ENCODE peak calls at places on chromosomes 3 and 15, in six cellular contexts. One of them, this sample, is unnamed.

GRCh38 chr15:70512772-70513362 is 250.5 kb downstream of the UACA start:
- DNase-seq in GM20000: peak
- DNase-seq in lower lobe of right lung: peak
- DNase-seq in astrocyte: no peak
- DNase-seq in endothelial cell: peak
- DNase-seq in PC-3: peak
- DNase-seq in this sample: peak

GRCh38 chr15:64343841-64344240 is 12.1 kb downstream of the CSNK1G1 start:
- DNase-seq in GM20000: no peak
- DNase-seq in lower lobe of right lung: no peak
- DNase-seq in astrocyte: peak
- DNase-seq in endothelial cell: no peak
- DNase-seq in PC-3: no peak
- DNase-seq in this sample: no peak

GRCh38 chr3:48952510-48953118 is 34.0 kb downstream of the ARIH2 start:
- DNase-seq in GM20000: peak
- DNase-seq in lower lobe of right lung: peak
- DNase-seq in astrocyte: no peak
- DNase-seq in endothelial cell: peak
- DNase-seq in PC-3: peak
- DNase-seq in this sample: peak

GRCh38 chr15:74317820-74318375 is 49.5 kb downstream of the CYP11A1 start:
- DNase-seq in GM20000: no peak
- DNase-seq in lower lobe of right lung: no peak
- DNase-seq in astrocyte: peak
- DNase-seq in endothelial cell: peak
- DNase-seq in PC-3: peak
- DNase-seq in this sample: no peak

GRCh38 chr15:89774492-89774891 is 1.6 kb upstream of the MESP2 start:
- DNase-seq in GM20000: no peak
- DNase-seq in lower lobe of right lung: no peak
- DNase-seq in astrocyte: no peak
- DNase-seq in endothelial cell: no peak
- DNase-seq in PC-3: no peak
- DNase-seq in this sample: no peak

GRCh38 chr15:99123706-99124451 is 19.0 kb downstream of the SYNM start:
- DNase-seq in GM20000: no peak
- DNase-seq in lower lobe of right lung: peak
- DNase-seq in astrocyte: peak
- DNase-seq in endothelial cell: peak
- DNase-seq in PC-3: peak
- DNase-seq in this sample: no peak

GRCh38 chr3:64489361-64490044 is 198.3 kb downstream of the ADAMTS9 start:
- DNase-seq in GM20000: no peak
- DNase-seq in lower lobe of right lung: peak
- DNase-seq in astrocyte: peak
- DNase-seq in endothelial cell: peak
- DNase-seq in PC-3: no peak
- DNase-seq in this sample: no peak

GRCh38 chr15:63876085-63876662 is 42.4 kb upstream of the HERC1 start:
- DNase-seq in GM20000: no peak
- DNase-seq in lower lobe of right lung: no peak
- DNase-seq in astrocyte: no peak
- DNase-seq in endothelial cell: no peak
- DNase-seq in PC-3: no peak
- DNase-seq in this sample: no peak

GRCh38 chr15:80242132-80242769 is 9.8 kb downstream of the CTXND1 start:
- DNase-seq in GM20000: peak
- DNase-seq in lower lobe of right lung: no peak
- DNase-seq in astrocyte: no peak
- DNase-seq in endothelial cell: peak
- DNase-seq in PC-3: peak
- DNase-seq in this sample: no peak

GRCh38 chr15:65085990-65086679 is 9.6 kb downstream of the KBTBD13 start:
- DNase-seq in GM20000: no peak
- DNase-seq in lower lobe of right lung: peak
- DNase-seq in astrocyte: no peak
- DNase-seq in endothelial cell: peak
- DNase-seq in PC-3: peak
- DNase-seq in this sample: no peak

GRCh38 chr15:50176869-50177268 is 5.1 kb upstream of the SLC27A2 start:
- DNase-seq in GM20000: no peak
- DNase-seq in lower lobe of right lung: no peak
- DNase-seq in astrocyte: peak
- DNase-seq in endothelial cell: no peak
- DNase-seq in PC-3: no peak
- DNase-seq in this sample: no peak

GRCh38 chr3:174986685-174987084 is 127.6 kb downstream of the NAALADL2 start:
- DNase-seq in GM20000: no peak
- DNase-seq in lower lobe of right lung: no peak
- DNase-seq in astrocyte: peak
- DNase-seq in endothelial cell: no peak
- DNase-seq in PC-3: peak
- DNase-seq in this sample: no peak

GRCh38 chr3:33026267-33026666 is 70.7 kb downstream of the GLB1 start:
- DNase-seq in GM20000: no peak
- DNase-seq in lower lobe of right lung: no peak
- DNase-seq in astrocyte: no peak
- DNase-seq in endothelial cell: no peak
- DNase-seq in PC-3: no peak
- DNase-seq in this sample: no peak

GRCh38 chr3:143329567-143330164 is 210.1 kb downstream of the CHST2 start:
- DNase-seq in GM20000: no peak
- DNase-seq in lower lobe of right lung: no peak
- DNase-seq in astrocyte: peak
- DNase-seq in endothelial cell: no peak
- DNase-seq in PC-3: no peak
- DNase-seq in this sample: no peak

GRCh38 chr3:149658444-149659172 is 783 bp upstream of the WWTR1 start:
- DNase-seq in GM20000: peak
- DNase-seq in lower lobe of right lung: peak
- DNase-seq in astrocyte: peak
- DNase-seq in endothelial cell: peak
- DNase-seq in PC-3: peak
- DNase-seq in this sample: no peak

GRCh38 chr15:48974865-48975264 is 11.1 kb upstream of the SHC4 start:
- DNase-seq in GM20000: no peak
- DNase-seq in lower lobe of right lung: no peak
- DNase-seq in astrocyte: no peak
- DNase-seq in endothelial cell: no peak
- DNase-seq in PC-3: no peak
- DNase-seq in this sample: no peak

GRCh38 chr3:68974711-68975110 is 38.8 kb downstream of the EOGT start:
- DNase-seq in GM20000: no peak
- DNase-seq in lower lobe of right lung: no peak
- DNase-seq in astrocyte: no peak
- DNase-seq in endothelial cell: no peak
- DNase-seq in PC-3: no peak
- DNase-seq in this sample: no peak

GRCh38 chr3:14508505-14508819 is 31.7 kb downstream of the GRIP2 start:
- DNase-seq in GM20000: no peak
- DNase-seq in lower lobe of right lung: no peak
- DNase-seq in astrocyte: no peak
- DNase-seq in endothelial cell: no peak
- DNase-seq in PC-3: no peak
- DNase-seq in this sample: no peak

GRCh38 chr3:102129774-102130608 is 280.7 kb downstream of the NFKBIZ start:
- DNase-seq in GM20000: no peak
- DNase-seq in lower lobe of right lung: no peak
- DNase-seq in astrocyte: peak
- DNase-seq in endothelial cell: no peak
- DNase-seq in PC-3: peak
- DNase-seq in this sample: no peak

GRCh38 chr15:69042531-69042930 is 28.0 kb downstream of the NOX5 start:
- DNase-seq in GM20000: no peak
- DNase-seq in lower lobe of right lung: no peak
- DNase-seq in astrocyte: no peak
- DNase-seq in endothelial cell: no peak
- DNase-seq in PC-3: no peak
- DNase-seq in this sample: no peak

GRCh38 chr3:15797600-15798303 is at the start of gene ANKRD28:
- DNase-seq in GM20000: no peak
- DNase-seq in lower lobe of right lung: no peak
- DNase-seq in astrocyte: peak
- DNase-seq in endothelial cell: peak
- DNase-seq in PC-3: peak
- DNase-seq in this sample: no peak

GRCh38 chr3:133992385-133992784 is 37.3 kb downstream of the SLCO2A1 start:
- DNase-seq in GM20000: no peak
- DNase-seq in lower lobe of right lung: no peak
- DNase-seq in astrocyte: no peak
- DNase-seq in endothelial cell: no peak
- DNase-seq in PC-3: no peak
- DNase-seq in this sample: no peak
- TF ChIP-seq CTCF in GM20000: no peak
- TF ChIP-seq CTCF in lower lobe of right lung: no peak
- TF ChIP-seq CTCF in astrocyte: no peak
- TF ChIP-seq CTCF in endothelial cell: no peak
- TF ChIP-seq CTCF in PC-3: no peak
- TF ChIP-seq CTCF in this sample: no peak

GRCh38 chr15:40936709-40937666 is 7.8 kb downstream of the DLL4 start:
- DNase-seq in GM20000: no peak
- DNase-seq in lower lobe of right lung: no peak
- DNase-seq in astrocyte: peak
- DNase-seq in endothelial cell: no peak
- DNase-seq in PC-3: no peak
- DNase-seq in this sample: no peak
- TF ChIP-seq CTCF in GM20000: no peak
- TF ChIP-seq CTCF in lower lobe of right lung: no peak
- TF ChIP-seq CTCF in astrocyte: no peak
- TF ChIP-seq CTCF in endothelial cell: no peak
- TF ChIP-seq CTCF in PC-3: no peak
- TF ChIP-seq CTCF in this sample: no peak

GRCh38 chr3:141575879-141576743 is 89.3 kb downstream of the RASA2 start:
- DNase-seq in GM20000: peak
- DNase-seq in lower lobe of right lung: no peak
- DNase-seq in astrocyte: peak
- DNase-seq in endothelial cell: no peak
- DNase-seq in PC-3: peak
- DNase-seq in this sample: no peak

GRCh38 chr3:141578197-141578596 is 91.4 kb downstream of the RASA2 start:
- DNase-seq in GM20000: no peak
- DNase-seq in lower lobe of right lung: no peak
- DNase-seq in astrocyte: peak
- DNase-seq in endothelial cell: no peak
- DNase-seq in PC-3: no peak
- DNase-seq in this sample: no peak

GRCh38 chr3:141576744-141577052 is 89.9 kb downstream of the RASA2 start:
- DNase-seq in GM20000: no peak
- DNase-seq in lower lobe of right lung: no peak
- DNase-seq in astrocyte: no peak
- DNase-seq in endothelial cell: no peak
- DNase-seq in PC-3: no peak
- DNase-seq in this sample: no peak
- TF ChIP-seq CTCF in GM20000: no peak
- TF ChIP-seq CTCF in lower lobe of right lung: no peak
- TF ChIP-seq CTCF in astrocyte: no peak
- TF ChIP-seq CTCF in endothelial cell: no peak
- TF ChIP-seq CTCF in PC-3: no peak
- TF ChIP-seq CTCF in this sample: peak

GRCh38 chr3:23701711-23702110 is 104.0 kb upstream of the UBE2E1 start:
- DNase-seq in GM20000: no peak
- DNase-seq in lower lobe of right lung: no peak
- DNase-seq in astrocyte: no peak
- DNase-seq in endothelial cell: no peak
- DNase-seq in PC-3: no peak
- DNase-seq in this sample: no peak

GRCh38 chr3:23702198-23702597 is 103.6 kb upstream of the UBE2E1 start:
- DNase-seq in GM20000: no peak
- DNase-seq in lower lobe of right lung: no peak
- DNase-seq in astrocyte: peak
- DNase-seq in endothelial cell: no peak
- DNase-seq in PC-3: peak
- DNase-seq in this sample: no peak

GRCh38 chr3:23696842-23697241 is 108.9 kb upstream of the UBE2E1 start:
- DNase-seq in GM20000: no peak
- DNase-seq in lower lobe of right lung: no peak
- DNase-seq in astrocyte: no peak
- DNase-seq in endothelial cell: no peak
- DNase-seq in PC-3: no peak
- DNase-seq in this sample: no peak

GRCh38 chr3:23697416-23697815 is 108.3 kb upstream of the UBE2E1 start:
- DNase-seq in GM20000: no peak
- DNase-seq in lower lobe of right lung: no peak
- DNase-seq in astrocyte: no peak
- DNase-seq in endothelial cell: no peak
- DNase-seq in PC-3: no peak
- DNase-seq in this sample: no peak

GRCh38 chr3:23698652-23699313 is 107.0 kb upstream of the UBE2E1 start:
- DNase-seq in GM20000: no peak
- DNase-seq in lower lobe of right lung: no peak
- DNase-seq in astrocyte: no peak
- DNase-seq in endothelial cell: no peak
- DNase-seq in PC-3: no peak
- DNase-seq in this sample: no peak
- TF ChIP-seq CTCF in GM20000: no peak
- TF ChIP-seq CTCF in lower lobe of right lung: no peak
- TF ChIP-seq CTCF in astrocyte: no peak
- TF ChIP-seq CTCF in endothelial cell: no peak
- TF ChIP-seq CTCF in PC-3: peak
- TF ChIP-seq CTCF in this sample: no peak

GRCh38 chr15:85289677-85290365 is 90.6 kb upstream of the AKAP13 start:
- DNase-seq in GM20000: peak
- DNase-seq in lower lobe of right lung: peak
- DNase-seq in astrocyte: peak
- DNase-seq in endothelial cell: peak
- DNase-seq in PC-3: peak
- DNase-seq in this sample: no peak
- TF ChIP-seq CTCF in GM20000: peak
- TF ChIP-seq CTCF in lower lobe of right lung: peak
- TF ChIP-seq CTCF in astrocyte: peak
- TF ChIP-seq CTCF in endothelial cell: peak
- TF ChIP-seq CTCF in PC-3: peak
- TF ChIP-seq CTCF in this sample: peak

GRCh38 chr3:111857474-111857873 is 1.6 kb upstream of the PHLDB2 start:
- DNase-seq in GM20000: no peak
- DNase-seq in lower lobe of right lung: no peak
- DNase-seq in astrocyte: no peak
- DNase-seq in endothelial cell: no peak
- DNase-seq in PC-3: no peak
- DNase-seq in this sample: no peak

GRCh38 chr3:111861396-111861795 is 2.3 kb downstream of the PHLDB2 start:
- DNase-seq in GM20000: no peak
- DNase-seq in lower lobe of right lung: no peak
- DNase-seq in astrocyte: no peak
- DNase-seq in endothelial cell: no peak
- DNase-seq in PC-3: no peak
- DNase-seq in this sample: no peak

GRCh38 chr3:111859974-111860859 is 1.2 kb downstream of the PHLDB2 start:
- DNase-seq in GM20000: peak
- DNase-seq in lower lobe of right lung: peak
- DNase-seq in astrocyte: peak
- DNase-seq in endothelial cell: peak
- DNase-seq in PC-3: peak
- DNase-seq in this sample: peak

GRCh38 chr3:111858641-111859040 is 424 bp upstream of the PHLDB2 start:
- DNase-seq in GM20000: no peak
- DNase-seq in lower lobe of right lung: no peak
- DNase-seq in astrocyte: no peak
- DNase-seq in endothelial cell: no peak
- DNase-seq in PC-3: no peak
- DNase-seq in this sample: no peak

GRCh38 chr3:111859061-111859973 is at the start of gene PHLDB2:
- DNase-seq in GM20000: peak
- DNase-seq in lower lobe of right lung: peak
- DNase-seq in astrocyte: peak
- DNase-seq in endothelial cell: peak
- DNase-seq in PC-3: peak
- DNase-seq in this sample: peak
- TF ChIP-seq CTCF in GM20000: no peak
- TF ChIP-seq CTCF in lower lobe of right lung: no peak
- TF ChIP-seq CTCF in astrocyte: no peak
- TF ChIP-seq CTCF in endothelial cell: no peak
- TF ChIP-seq CTCF in PC-3: peak
- TF ChIP-seq CTCF in this sample: no peak